ENCODE peak calls at places on chromosomes 1 and 21, in nine cellular contexts. M, O, Z, F, E, Q, H, P and I are unnamed samples.

GRCh38 chr1:48026275-48026674 is 29.1 kb upstream of the TRABD2B start:
- DNase-seq in M (no peak), O (no peak), Z (no peak), F (no peak), E (no peak), Q (peak; percentile 4), H (peak; percentile 10), P (no peak), I (no peak)

GRCh38 chr1:66564250-66564649 is 30.3 kb downstream of the SGIP1 start:
- DNase-seq in M (no peak), O (no peak), Z (peak; percentile 97), F (no peak), E (no peak), Q (peak; percentile 99), H (no peak), P (no peak), I (no peak)

GRCh38 chr1:21457654-21458053 is 17.7 kb downstream of the NBPF3 start:
- DNase-seq in M (no peak), O (no peak), Z (no peak), F (no peak), E (no peak), Q (no peak), H (no peak), P (no peak), I (no peak)

GRCh38 chr1:5650283-5651026 is 341.8 kb downstream of the NPHP4 start:
- DNase-seq in M (no peak), O (no peak), Z (no peak), F (no peak), E (no peak), Q (no peak), H (peak; percentile 62), P (no peak), I (no peak)

GRCh38 chr1:3440282-3440681 is 14.2 kb upstream of the ARHGEF16 start:
- DNase-seq in M (no peak), O (no peak), Z (no peak), F (no peak), E (peak; percentile 43), Q (no peak), H (no peak), P (no peak), I (no peak)

GRCh38 chr1:6352138-6352563 is 41.4 kb downstream of the ACOT7 start:
- DNase-seq in M (no peak), O (no peak), Z (no peak), F (no peak), E (no peak), Q (no peak), H (peak; percentile 86), P (no peak), I (no peak)

GRCh38 chr21:46035809-46036695 is 54.5 kb downstream of the COL6A1 start:
- DNase-seq in M (no peak), O (peak; percentile 89), Z (no peak), F (no peak), E (peak; percentile 52), Q (peak; percentile 95), H (peak; percentile 75), P (peak; percentile 66), I (no peak)

GRCh38 chr1:22526098-22526497 is 37.2 kb upstream of the EPHA8 start:
- DNase-seq in M (no peak), O (no peak), Z (no peak), F (no peak), E (no peak), Q (no peak), H (no peak), P (no peak), I (no peak)

GRCh38 chr1:34162852-34163766 is 1.9 kb downstream of the CSMD2 start:
- DNase-seq in M (peak; percentile 30), O (peak; percentile 79), Z (peak; percentile 20), F (peak; percentile 47), E (peak; percentile 86), Q (peak; percentile 74), H (peak; percentile 86), P (no peak), I (no peak)

GRCh38 chr1:21586926-21587601 is 77.8 kb downstream of the ALPL start:
- DNase-seq in M (no peak), O (no peak), Z (peak; percentile 83), F (no peak), E (peak; percentile 77), Q (peak; percentile 91), H (peak; percentile 96), P (peak; percentile 56), I (no peak)

GRCh38 chr1:15155191-15155590 is 1.6 kb downstream of the TMEM51 start:
- DNase-seq in M (no peak), O (no peak), Z (no peak), F (no peak), E (no peak), Q (no peak), H (no peak), P (no peak), I (no peak)

GRCh38 chr1:107788189-107788588 is 176.8 kb downstream of the VAV3 start:
- DNase-seq in M (no peak), O (no peak), Z (no peak), F (no peak), E (no peak), Q (no peak), H (no peak), P (no peak), I (no peak)

GRCh38 chr1:152871731-152872126 is 6.4 kb upstream of the SMCP start:
- DNase-seq in M (no peak), O (no peak), Z (no peak), F (no peak), E (no peak), Q (no peak), H (no peak), P (no peak), I (no peak)

GRCh38 chr1:225877570-225877969 is 4.6 kb downstream of the TMEM63A start:
- DNase-seq in M (peak; percentile 26), O (peak; percentile 84), Z (peak; percentile 60), F (no peak), E (peak; percentile 69), Q (peak; percentile 45), H (peak; percentile 80), P (peak; percentile 61), I (no peak)

GRCh38 chr1:66445492-66446181 is 88.3 kb upstream of the SGIP1 start:
- DNase-seq in M (no peak), O (no peak), Z (peak; percentile 70), F (no peak), E (peak; percentile 52), Q (no peak), H (no peak), P (no peak), I (peak; percentile 52)

GRCh38 chr1:150555971-150556865 is 7.0 kb downstream of the ADAMTSL4 start:
- DNase-seq in M (no peak), O (no peak), Z (no peak), F (no peak), E (peak; percentile 47), Q (no peak), H (no peak), P (no peak), I (peak; percentile 29)

GRCh38 chr1:153220606-153221303 is 3.4 kb downstream of the PRR9 start:
- DNase-seq in M (no peak), O (no peak), Z (no peak), F (no peak), E (no peak), Q (no peak), H (no peak), P (no peak), I (no peak)

GRCh38 chr1:22108343-22109135 is 34.4 kb downstream of the WNT4 start:
- DNase-seq in M (no peak), O (peak; percentile 89), Z (no peak), F (no peak), E (no peak), Q (no peak), H (peak; percentile 74), P (peak; percentile 89), I (no peak)

GRCh38 chr1:156488566-156489165 is 11.9 kb downstream of the MEF2D start:
- DNase-seq in M (no peak), O (no peak), Z (no peak), F (no peak), E (no peak), Q (no peak), H (no peak), P (no peak), I (no peak)

GRCh38 chr1:165915480-165916395 is 88.3 kb downstream of the UCK2 start:
- DNase-seq in M (no peak), O (no peak), Z (no peak), F (no peak), E (no peak), Q (no peak), H (no peak), P (no peak), I (no peak)

GRCh38 chr1:167208624-167208976 is 12.1 kb upstream of the POU2F1 start:
- DNase-seq in M (no peak), O (no peak), Z (no peak), F (no peak), E (no peak), Q (no peak), H (no peak), P (no peak), I (no peak)
- H3K9me3 ChIP-seq in M (no peaks in the 10 kb centered on the region), O (no peaks in the 10 kb centered on the region), Z (no peaks in the 10 kb centered on the region), F (peaks cover 4% of the 10 kb centered on the region), E (peaks cover 2% of the 10 kb centered on the region), Q (peaks cover 2% of the 10 kb centered on the region), H (no peaks in the 10 kb centered on the region), P (no peaks in the 10 kb centered on the region), I (peaks cover 6% of the 10 kb centered on the region)

DNA sequence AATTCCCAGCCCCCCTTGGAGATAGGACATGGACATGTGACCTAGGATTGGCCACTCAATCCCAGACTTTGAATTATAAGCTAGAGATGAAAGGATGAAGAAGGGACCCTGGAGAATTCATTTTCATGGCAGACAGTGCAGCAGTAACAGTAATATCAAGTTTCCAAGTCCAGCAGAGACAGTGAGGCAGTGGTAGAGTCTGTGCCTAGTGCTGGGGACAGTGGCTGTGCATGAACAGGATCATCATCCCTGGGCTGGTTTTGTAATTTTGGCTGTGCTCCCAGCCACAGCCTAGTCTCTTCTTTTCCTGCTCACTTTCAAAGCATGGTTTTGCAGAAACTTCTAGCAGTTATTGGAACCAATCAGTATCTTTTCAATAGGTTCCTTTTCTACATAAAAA is 29.6 kb upstream of the CD84 start:
- DNase-seq in M (no peak), O (no peak), Z (no peak), F (no peak), E (no peak), Q (no peak), H (no peak), P (no peak), I (no peak)
- H3K4me1 ChIP-seq in M (no peaks in the 10 kb centered on the region), O (no peaks in the 10 kb centered on the region), Z (no peaks in the 10 kb centered on the region), F (no peaks in the 10 kb centered on the region), E (no peaks in the 10 kb centered on the region), Q (no peaks in the 10 kb centered on the region), H (no peaks in the 10 kb centered on the region), P (no peaks in the 10 kb centered on the region), I (peaks cover 60% of the 10 kb centered on the region)

DNA sequence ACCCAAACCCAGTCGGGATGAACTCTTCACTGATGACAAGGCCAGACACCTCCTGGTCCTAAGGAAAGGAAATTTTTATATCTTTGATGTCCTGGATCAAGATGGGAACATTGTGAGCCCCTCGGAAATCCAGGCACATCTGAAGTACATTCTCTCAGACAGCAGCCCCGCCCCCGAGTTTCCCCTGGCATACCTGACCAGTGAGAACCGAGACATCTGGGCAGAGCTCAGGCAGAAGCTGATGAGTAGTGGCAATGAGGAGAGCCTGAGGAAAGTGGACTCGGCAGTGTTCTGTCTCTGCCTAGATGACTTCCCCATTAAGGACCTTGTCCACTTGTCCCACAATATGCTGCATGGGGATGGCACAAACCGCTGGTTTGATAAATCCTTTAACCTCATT is 10.1 kb downstream of the CZIB start:
- DNase-seq in M (no peak), O (no peak), Z (no peak), F (no peak), E (no peak), Q (no peak), H (peak; percentile 49), P (no peak), I (no peak)
- H3K27ac ChIP-seq in M (no peak overlapping the region), O (no peak overlapping the region), Z (no peak overlapping the region), F (no peak overlapping the region), E (no peak overlapping the region), Q (no peak overlapping the region), H (no peak overlapping the region), P (no peak overlapping the region), I (no peak overlapping the region)

GRCh38 chr1:248007778-248008177 is 5.7 kb upstream of the OR2L5 start:
- DNase-seq in M (no peak), O (no peak), Z (no peak), F (no peak), E (no peak), Q (no peak), H (no peak), P (no peak), I (no peak)
- H3K9me3 ChIP-seq in M (no peaks in the 10 kb centered on the region), O (no peaks in the 10 kb centered on the region), Z (peaks cover 3% of the 10 kb centered on the region), F (no peaks in the 10 kb centered on the region), E (no peaks in the 10 kb centered on the region), Q (peaks cover 11% of the 10 kb centered on the region), H (no peaks in the 10 kb centered on the region), P (no peaks in the 10 kb centered on the region), I (no peaks in the 10 kb centered on the region)